ENCODE peak calls at places on chromosomes 13 and 19, in six cellular contexts. I, E, O, J, N and V are unnamed samples.

GRCh38 chr19:23804676-23805075 is 46.0 kb upstream of the ZNF681 start:
- DNase-seq in I (no peak), E (no peak), O (no peak), J (no peak), N (no peak), V (no peak)

GRCh38 chr19:1000095-1000494 is at the start of gene GRIN3B:
- DNase-seq in I (peak), E (peak), O (no peak), J (no peak), N (peak), V (no peak)

GRCh38 chr19:6228523-6229215 is 51.1 kb downstream of the MLLT1 start:
- DNase-seq in I (no peak), E (no peak), O (no peak), J (no peak), N (peak), V (no peak)

GRCh38 chr19:18321729-18322091 is 1.2 kb downstream of the LSM4 start:
- DNase-seq in I (no peak), E (no peak), O (no peak), J (no peak), N (no peak), V (no peak)

GRCh38 chr19:18697680-18698079 is 14.2 kb downstream of the CRTC1 start:
- DNase-seq in I (no peak), E (no peak), O (no peak), J (no peak), N (peak), V (no peak)

GRCh38 chr19:7395360-7395781 is 46.6 kb downstream of the ARHGEF18 start:
- DNase-seq in I (no peak), E (no peak), O (no peak), J (no peak), N (no peak), V (no peak)

GRCh38 chr13:24700539-24700938 is 20.3 kb downstream of the ATP12A start:
- DNase-seq in I (no peak), E (no peak), O (no peak), J (no peak), N (peak), V (no peak)

GRCh38 chr13:99797716-99798115 is 173.9 kb downstream of the ZIC5 start:
- DNase-seq in I (no peak), E (no peak), O (no peak), J (no peak), N (no peak), V (no peak)

GRCh38 chr13:112905990-112906641 is 62.9 kb upstream of the MCF2L start:
- DNase-seq in I (no peak), E (no peak), O (peak), J (no peak), N (no peak), V (no peak)

GRCh38 chr19:32570081-32570785 is 10.8 kb upstream of the PDCD5 start:
- DNase-seq in I (peak), E (peak), O (no peak), J (no peak), N (no peak), V (no peak)

GRCh38 chr19:28443361-28443760 is 769.6 kb downstream of the UQCRFS1 start:
- DNase-seq in I (no peak), E (no peak), O (no peak), J (no peak), N (no peak), V (no peak)

GRCh38 chr19:5804516-5805464 is at the start of gene NRTN:
- DNase-seq in I (peak), E (no peak), O (peak), J (no peak), N (peak), V (no peak)

GRCh38 chr19:48102870-48103751 is 7.5 kb downstream of the PLA2G4C start:
- DNase-seq in I (peak), E (peak), O (no peak), J (no peak), N (no peak), V (no peak)

GRCh38 chr19:42468273-42468796 is 25.6 kb upstream of the CXCL17 start:
- DNase-seq in I (no peak), E (peak), O (peak), J (no peak), N (no peak), V (no peak)

GRCh38 chr13:74068471-74068870 is 65.7 kb downstream of the KLF12 start:
- DNase-seq in I (no peak), E (no peak), O (no peak), J (no peak), N (no peak), V (no peak)

GRCh38 chr19:7528192-7528519 is 5.7 kb downstream of the MCOLN1 start:
- DNase-seq in I (no peak), E (no peak), O (no peak), J (no peak), N (no peak), V (no peak)

GRCh38 chr13:106570354-106570822 is 2.5 kb upstream of the ARGLU1 start:
- DNase-seq in I (peak), E (peak), O (peak), J (peak), N (peak), V (peak)

GRCh38 chr19:42269518-42270345 is 680 bp downstream of the CIC start:
- DNase-seq in I (no peak), E (no peak), O (no peak), J (no peak), N (peak), V (no peak)

GRCh38 chr13:102276479-102276878 is 125.4 kb downstream of the FGF14 start:
- DNase-seq in I (no peak), E (no peak), O (no peak), J (no peak), N (no peak), V (no peak)

GRCh38 chr19:2716275-2716650 is 4.9 kb downstream of the DIRAS1 start:
- DNase-seq in I (no peak), E (no peak), O (no peak), J (no peak), N (no peak), V (no peak)

GRCh38 chr19:49933643-49934042 is 4.3 kb upstream of the NUP62 start:
- DNase-seq in I (no peak), E (no peak), O (no peak), J (no peak), N (no peak), V (no peak)

GRCh38 chr19:11246941-11247340 is 7.5 kb downstream of the ANGPTL8 start:
- DNase-seq in I (no peak), E (no peak), O (no peak), J (no peak), N (no peak), V (no peak)

GRCh38 chr13:107743100-107743499 is 472.2 kb downstream of the LIG4 start:
- DNase-seq in I (no peak), E (no peak), O (no peak), J (no peak), N (no peak), V (no peak)

GRCh38 chr19:16544468-16545231 is 2.4 kb upstream of the CHERP start:
- DNase-seq in I (no peak), E (no peak), O (no peak), J (no peak), N (no peak), V (no peak)

GRCh38 chr19:18776288-18776594 is 14.9 kb downstream of the COMP start:
- DNase-seq in I (no peak), E (peak), O (no peak), J (no peak), N (no peak), V (no peak)

GRCh38 chr19:21586341-21587116 is 81.1 kb downstream of the ZNF429 start:
- DNase-seq in I (no peak), E (no peak), O (no peak), J (no peak), N (peak), V (no peak)

GRCh38 chr13:37382156-37382555 is 216.4 kb downstream of the POSTN start:
- DNase-seq in I (no peak), E (no peak), O (no peak), J (no peak), N (no peak), V (no peak)

GRCh38 chr19:2343289-2343982 is 15.0 kb downstream of the SPPL2B start:
- DNase-seq in I (no peak), E (no peak), O (no peak), J (no peak), N (no peak), V (no peak)

GRCh38 chr13:27796544-27797227 is 4.4 kb downstream of the GSX1 start:
- DNase-seq in I (no peak), E (no peak), O (no peak), J (no peak), N (no peak), V (no peak)

GRCh38 chr13:111022886-111023285 is 92.2 kb upstream of the ARHGEF7 start:
- DNase-seq in I (no peak), E (no peak), O (no peak), J (no peak), N (no peak), V (no peak)

GRCh38 chr13:39888865-39889810 is 233.7 kb downstream of the COG6 start:
- DNase-seq in I (peak), E (no peak), O (no peak), J (no peak), N (no peak), V (no peak)

GRCh38 chr19:6100284-6100915 is 9.9 kb downstream of the RFX2 start:
- DNase-seq in I (no peak), E (no peak), O (no peak), J (no peak), N (peak), V (no peak)

GRCh38 chr13:95298169-95298940 is 2.9 kb downstream of the ABCC4 start:
- DNase-seq in I (peak), E (no peak), O (no peak), J (no peak), N (peak), V (no peak)

GRCh38 chr13:76903544-76904162 is 17.4 kb upstream of the KCTD12 start:
- DNase-seq in I (peak), E (peak), O (peak), J (no peak), N (no peak), V (no peak)

DNA sequence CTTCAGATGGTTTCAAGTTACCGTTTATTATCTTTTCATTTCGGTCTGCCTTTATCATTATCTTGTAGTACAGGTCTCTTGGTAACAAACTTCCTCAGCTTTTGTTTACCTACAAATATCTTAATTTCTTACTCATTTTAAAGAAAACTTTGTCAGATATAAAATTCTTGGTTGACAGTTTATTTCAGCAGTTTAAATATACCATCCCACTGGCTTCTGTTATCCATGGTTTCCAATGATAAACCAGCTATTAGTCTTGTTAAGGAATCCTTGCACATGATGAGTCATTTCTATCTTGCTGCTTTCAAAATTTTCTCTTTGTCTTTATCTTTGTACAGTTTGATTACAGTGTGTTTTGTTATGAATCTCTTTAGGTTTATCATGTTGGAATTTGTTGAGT is 308.3 kb upstream of the SPRY2 start:
- DNase-seq in I (no peak), E (no peak), O (no peak), J (no peak), N (no peak), V (no peak)
- H3K4me3 ChIP-seq in I (no peak), E (no peak), O (no peak), J (no peak), N (no peak), V (no peak)

GRCh38 chr13:33691980-33692379 is 126.0 kb upstream of the RFC3 start:
- DNase-seq in I (no peak), E (no peak), O (no peak), J (no peak), N (no peak), V (no peak)
- TF ChIP-seq CTCF in I (no peak), E (no peak), O (no peak), J (no peak), N (no peak), V (no peak)

GRCh38 chr13:49367640-49368431 is 76.0 kb downstream of the CAB39L start:
- DNase-seq in I (no peak), E (no peak), O (no peak), J (no peak), N (no peak), V (no peak)
- H3K4me3 ChIP-seq in I (no peak), E (no peak), O (no peak), J (no peak), N (no peak), V (no peak)

DNA sequence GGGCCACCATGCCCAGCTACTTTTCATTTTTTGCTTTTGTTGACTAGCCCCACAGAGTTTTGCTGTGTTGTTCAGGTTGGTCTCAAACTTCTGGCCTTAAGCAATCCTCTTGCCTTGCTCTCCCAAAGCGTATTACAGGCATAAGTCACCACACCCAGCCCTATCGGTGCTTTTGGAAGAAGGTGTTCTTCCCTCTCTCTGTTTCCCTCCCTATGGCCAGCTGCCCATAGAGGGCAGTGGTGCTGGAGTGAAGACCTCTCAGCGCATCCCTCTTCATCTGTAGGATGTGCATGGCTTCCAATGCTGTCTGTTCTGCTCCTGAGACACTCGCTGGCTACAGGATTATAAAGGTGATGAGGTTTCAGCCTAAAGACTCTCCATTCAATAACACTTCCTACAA is 1.3 kb upstream of the CD22 start:
- DNase-seq in I (peak), E (no peak), O (no peak), J (no peak), N (no peak), V (no peak)
- TF ChIP-seq CTCF in I (peak), E (peak), O (no peak), J (no peak), N (no peak), V (peak)

DNA sequence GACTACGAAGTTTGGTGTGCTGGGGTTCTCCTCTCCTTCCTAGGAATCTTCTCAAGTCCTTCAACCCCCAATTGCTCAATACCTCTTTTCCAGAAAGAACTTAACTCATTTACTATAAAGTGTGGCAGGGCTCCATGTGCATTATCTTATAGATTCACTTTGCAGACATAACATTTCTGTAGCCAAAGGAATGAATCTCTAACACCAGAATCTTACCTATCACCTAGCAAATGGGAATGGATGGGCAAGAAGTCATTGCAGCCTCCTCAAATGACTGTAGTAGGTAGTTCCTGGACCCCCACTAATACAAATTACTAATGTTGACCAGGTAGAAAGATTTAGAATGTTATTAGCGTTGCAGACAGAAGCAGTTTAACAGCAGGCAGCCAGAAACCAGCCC is 5.7 kb upstream of the CACNA1A start:
- DNase-seq in I (no peak), E (no peak), O (no peak), J (no peak), N (no peak), V (no peak)
- H3K4me3 ChIP-seq in I (no peak), E (no peak), O (no peak), J (no peak), N (no peak), V (no peak)